ENCODE peak calls at places on chromosomes 1 and 21, in eight cellular contexts. L is body of pancreas, Z is foreskin fibroblast, A is lower lobe of right lung, K is dorsolateral prefrontal cortex, M is HL-60, W is fibroblast of the aortic adventitia, I is cardiac muscle cell. F is an unnamed sample.
A peak's percentile ranks its signal among the peaks of the same experiment; 100 is the strongest.

GRCh38 chr1:168079761-168080160 is 57.0 kb downstream of the GPR161 start:
- DNase-seq in L (no peak), Z (no peak), A (no peak), K (no peak), M (no peak), W (peak; percentile 68), I (no peak), F (peak; percentile 81)

GRCh38 chr1:219702551-219703215 is 89.8 kb upstream of the ZC3H11B start:
- DNase-seq in L (no peak), Z (no peak), A (no peak), K (no peak), M (no peak), W (peak; percentile 73), I (no peak), F (no peak)

GRCh38 chr1:212908971-212909370 is 41.4 kb upstream of the VASH2 start:
- DNase-seq in L (no peak), Z (no peak), A (no peak), K (no peak), M (no peak), W (no peak), I (no peak), F (no peak)

GRCh38 chr1:210437111-210437510 is 108.4 kb downstream of the HHAT start:
- DNase-seq in L (no peak), Z (no peak), A (no peak), K (no peak), M (no peak), W (no peak), I (no peak), F (no peak)

GRCh38 chr1:42931911-42932422 is 26.7 kb downstream of the SLC2A1 start:
- DNase-seq in L (peak; percentile 70), Z (no peak), A (peak; percentile 88), K (no peak), M (peak; percentile 83), W (no peak), I (no peak), F (no peak)

GRCh38 chr21:37551406-37552355 is 185.1 kb downstream of the DYRK1A start:
- DNase-seq in L (peak; percentile 20), Z (peak; percentile 23), A (peak; percentile 60), K (no peak), M (no peak), W (peak; percentile 37), I (no peak), F (peak; percentile 38)

GRCh38 chr1:109981128-109981379 is 3.5 kb upstream of the AHCYL1 start:
- DNase-seq in L (no peak), Z (no peak), A (no peak), K (no peak), M (no peak), W (no peak), I (no peak), F (no peak)

GRCh38 chr1:171196351-171196750 is 11.3 kb downstream of the FMO2 start:
- DNase-seq in L (no peak), Z (no peak), A (no peak), K (no peak), M (no peak), W (no peak), I (no peak), F (no peak)

GRCh38 chr1:26833432-26834405 is 7.2 kb downstream of the ZDHHC18 start:
- DNase-seq in L (peak; percentile 52), Z (no peak), A (peak; percentile 76), K (no peak), M (peak; percentile 63), W (no peak), I (no peak), F (no peak)

GRCh38 chr21:27026501-27026900 is 59.6 kb upstream of the ADAMTS5 start:
- DNase-seq in L (no peak), Z (no peak), A (no peak), K (no peak), M (no peak), W (no peak), I (no peak), F (peak; percentile 17)

GRCh38 chr1:100896481-100896982 is 642 bp downstream of the SLC30A7 start:
- DNase-seq in L (peak; percentile 34), Z (peak; percentile 24), A (no peak), K (no peak), M (no peak), W (peak; percentile 52), I (peak; percentile 20), F (peak; percentile 64)

GRCh38 chr21:29499734-29500343 is 201.1 kb downstream of the BACH1 start:
- DNase-seq in L (no peak), Z (no peak), A (no peak), K (peak; percentile 36), M (no peak), W (no peak), I (no peak), F (peak; percentile 29)

GRCh38 chr1:18057643-18058042 is 50.0 kb upstream of the IGSF21 start:
- DNase-seq in L (no peak), Z (no peak), A (no peak), K (no peak), M (no peak), W (no peak), I (no peak), F (no peak)

GRCh38 chr1:30410153-30410851 is 313.1 kb downstream of the MATN1 start:
- DNase-seq in L (no peak), Z (no peak), A (no peak), K (no peak), M (no peak), W (no peak), I (no peak), F (no peak)

GRCh38 chr1:72830606-72831390 is 548.5 kb upstream of the NEGR1 start:
- DNase-seq in L (no peak), Z (no peak), A (no peak), K (no peak), M (no peak), W (no peak), I (peak; percentile 50), F (no peak)

GRCh38 chr21:17693801-17694200 is 81.1 kb upstream of the BTG3 start:
- DNase-seq in L (no peak), Z (no peak), A (no peak), K (no peak), M (no peak), W (no peak), I (no peak), F (no peak)

GRCh38 chr1:183247066-183247465 is 61.0 kb downstream of the LAMC2 start:
- DNase-seq in L (no peak), Z (no peak), A (no peak), K (no peak), M (no peak), W (no peak), I (no peak), F (no peak)

GRCh38 chr1:184035719-184036516 is 1.6 kb downstream of the COLGALT2 start:
- DNase-seq in L (no peak), Z (no peak), A (no peak), K (no peak), M (no peak), W (no peak), I (no peak), F (no peak)

GRCh38 chr1:91885331-91885715 is 628 bp downstream of the TGFBR3 start:
- DNase-seq in L (peak; percentile 23), Z (no peak), A (peak; percentile 55), K (no peak), M (no peak), W (no peak), I (no peak), F (peak; percentile 26)

GRCh38 chr1:60621524-60621923 is 460.8 kb upstream of the NFIA start:
- DNase-seq in L (peak; percentile 42), Z (peak; percentile 37), A (no peak), K (no peak), M (no peak), W (peak; percentile 24), I (no peak), F (no peak)

GRCh38 chr1:232477728-232478127 is 152.2 kb downstream of the SIPA1L2 start:
- DNase-seq in L (peak; percentile 14), Z (peak; percentile 84), A (no peak), K (no peak), M (no peak), W (peak; percentile 94), I (no peak), F (peak; percentile 94)

DNA sequence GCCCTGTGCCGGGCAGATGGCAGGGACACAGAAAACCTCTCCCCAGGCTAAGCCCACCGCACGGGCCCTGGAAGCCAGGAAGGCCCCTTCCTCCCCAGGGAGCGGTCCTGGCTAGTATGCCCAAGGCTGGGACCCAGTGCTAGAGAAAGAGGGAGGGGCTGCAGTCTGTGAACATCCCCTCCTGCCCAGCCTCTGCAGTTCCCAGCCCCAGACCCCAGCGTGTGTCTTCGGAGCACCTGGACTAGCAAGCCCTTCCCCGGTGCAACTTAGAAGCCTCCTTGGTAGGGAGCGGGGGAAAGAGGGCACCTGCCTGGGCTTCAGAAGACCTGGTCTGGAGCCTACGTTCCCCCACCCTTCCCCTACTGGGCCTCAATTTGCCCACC is 2.1 kb downstream of the PLEKHG5 start:
- DNase-seq in L (no peak), Z (no peak), A (no peak), K (no peak), M (no peak), W (no peak), I (no peak), F (no peak)
- H3K4me3 ChIP-seq in L (no peak overlapping the region), Z (no peak overlapping the region), A (no peak overlapping the region), K (peak overlapping the region; percentile 66), M (no peak overlapping the region), W (peak overlapping the region; percentile 88), I (no peak overlapping the region), F (no peak overlapping the region)

GRCh38 chr1:7117265-7117598 is 332.0 kb downstream of the CAMTA1 start:
- DNase-seq in L (no peak), Z (no peak), A (no peak), K (no peak), M (no peak), W (no peak), I (no peak), F (no peak)
- TF ChIP-seq CTCF in L (no peak), Z (peak; percentile 42), A (no peak), K (no peak), M (no peak), W (no peak), I (peak; percentile 20), F (no peak)

GRCh38 chr1:63779872-63780271 is 6.1 kb downstream of the ROR1 start:
- DNase-seq in L (no peak), Z (no peak), A (no peak), K (no peak), M (no peak), W (peak; percentile 66), I (no peak), F (no peak)

GRCh38 chr1:63780541-63780940 is 6.7 kb downstream of the ROR1 start:
- DNase-seq in L (no peak), Z (no peak), A (no peak), K (no peak), M (no peak), W (no peak), I (no peak), F (no peak)

GRCh38 chr1:63784083-63784482 is 10.3 kb downstream of the ROR1 start:
- DNase-seq in L (no peak), Z (no peak), A (no peak), K (no peak), M (no peak), W (no peak), I (no peak), F (no peak)

GRCh38 chr1:63784489-63785390 is 10.9 kb downstream of the ROR1 start:
- DNase-seq in L (no peak), Z (no peak), A (no peak), K (no peak), M (no peak), W (no peak), I (peak; percentile 31), F (no peak)

GRCh38 chr1:63782982-63783381 is 9.2 kb downstream of the ROR1 start:
- DNase-seq in L (no peak), Z (no peak), A (no peak), K (no peak), M (no peak), W (no peak), I (no peak), F (no peak)
- H3K4me3 ChIP-seq in L (no peak overlapping the region), Z (no peak overlapping the region), A (no peak overlapping the region), K (no peak overlapping the region), M (no peak overlapping the region), W (no peak overlapping the region), I (no peak overlapping the region), F (no peak overlapping the region)

GRCh38 chr1:240343966-240344365 is 252.3 kb downstream of the FMN2 start:
- DNase-seq in L (no peak), Z (no peak), A (no peak), K (no peak), M (no peak), W (peak; percentile 56), I (no peak), F (no peak)
- TF ChIP-seq CTCF in L (no peak), Z (no peak), A (no peak), K (no peak), M (no peak), W (no peak), I (no peak), F (no peak)

F was measured in AG10803.